ENCODE peak calls at places on chromosomes 5 and 9, in four cellular contexts. M is hippocampal formation; P is stimulated activated CD4-positive, alpha-beta T cell treated with anti-CD3 and anti-CD28 coated beads, Interleukin-4, amount 100 ng/mL, for 48 hours; A is stomach. V is an unnamed sample.

GRCh38 chr5:172102913-172103629 is 85.0 kb downstream of the STK10 start:
- DNase-seq in M (no peak), P (peak), A (peak), V (no peak)

GRCh38 chr9:18569941-18570630 is 96.1 kb downstream of the ADAMTSL1 start:
- DNase-seq in M (no peak), P (no peak), A (no peak), V (no peak)

GRCh38 chr5:145539201-145539600 is 295.9 kb downstream of the PRELID2 start:
- DNase-seq in M (no peak), P (no peak), A (no peak), V (no peak)

GRCh38 chr5:3155029-3155428 is 403.6 kb upstream of the IRX2 start:
- DNase-seq in M (no peak), P (no peak), A (no peak), V (no peak)

GRCh38 chr9:23117621-23118020 is 671.0 kb downstream of the DMRTA1 start:
- DNase-seq in M (no peak), P (no peak), A (no peak), V (no peak)

GRCh38 chr5:112479418-112479817 is 60.3 kb upstream of the EPB41L4A start:
- DNase-seq in M (no peak), P (no peak), A (no peak), V (no peak)

GRCh38 chr5:154461531-154461930 is 15.7 kb downstream of the SAP30L start:
- DNase-seq in M (no peak), P (no peak), A (no peak), V (no peak)

GRCh38 chr5:33601881-33602280 is 161.1 kb downstream of the TARS1 start:
- DNase-seq in M (no peak), P (no peak), A (no peak), V (no peak)

GRCh38 chr5:63055421-63055820 is 476.8 kb downstream of the LRRC70 start:
- DNase-seq in M (no peak), P (no peak), A (no peak), V (no peak)

GRCh38 chr9:70924905-70925547 is 196.4 kb downstream of the TRPM3 start:
- DNase-seq in M (peak), P (no peak), A (peak), V (no peak)

GRCh38 chr5:128649183-128649582 is 111.1 kb upstream of the FBN2 start:
- DNase-seq in M (no peak), P (no peak), A (no peak), V (no peak)

GRCh38 chr9:79858509-79858908 is 286.7 kb downstream of the TLE4 start:
- DNase-seq in M (peak), P (no peak), A (no peak), V (peak)

GRCh38 chr5:42824347-42824976 is 12.8 kb upstream of the SELENOP start:
- DNase-seq in M (no peak), P (no peak), A (no peak), V (no peak)

GRCh38 chr9:134445000-134445399 is 118.7 kb downstream of the RXRA start:
- DNase-seq in M (no peak), P (no peak), A (no peak), V (no peak)

GRCh38 chr9:110088099-110088498 is 119.9 kb downstream of the C9orf152 start:
- DNase-seq in M (no peak), P (no peak), A (no peak), V (no peak)

GRCh38 chr9:109745335-109746283 is 34.4 kb upstream of the PALM2AKAP2 start:
- DNase-seq in M (peak), P (no peak), A (no peak), V (no peak)

GRCh38 chr5:163506726-163507125 is 1.3 kb downstream of the MAT2B start:
- DNase-seq in M (no peak), P (no peak), A (no peak), V (no peak)

GRCh38 chr9:129421371-129421770 is 199.5 kb downstream of the C9orf50 start:
- DNase-seq in M (no peak), P (no peak), A (no peak), V (no peak)

GRCh38 chr5:95620030-95620869 is at the start of gene GPR150:
- DNase-seq in M (peak), P (peak), A (peak), V (peak)